ENCODE peak calls at places on chromosomes 11 and 22, in eight cellular contexts. One of them, this sample, is unnamed.

GRCh38 chr11:117915672-117916235 is 13.4 kb downstream of the TMPRSS13 start:
- DNase-seq in astrocyte of the hippocampus: no peak
- DNase-seq in GF-D8: no peak
- DNase-seq in Calu3: no peak
- DNase-seq in T follicular helper cell: no peak
- DNase-seq in substantia nigra: no peak
- DNase-seq in activated T-cell treated with anti-CD3 and anti-CD28 coated beads for 1 hour: no peak
- DNase-seq in AG08396: no peak
- DNase-seq in this sample: no peak

GRCh38 chr22:27124336-27125023 is 467.1 kb downstream of the MIAT start:
- DNase-seq in GF-D8: no peak
- DNase-seq in astrocyte of the hippocampus: no peak
- DNase-seq in T follicular helper cell: no peak
- DNase-seq in substantia nigra: no peak
- DNase-seq in AG08396: no peak
- DNase-seq in Calu3: no peak
- DNase-seq in activated T-cell treated with anti-CD3 and anti-CD28 coated beads for 1 hour: no peak
- DNase-seq in this sample: no peak

GRCh38 chr11:130161441-130161840 is 1.9 kb downstream of the ST14 start:
- DNase-seq in Calu3: no peak
- DNase-seq in T follicular helper cell: no peak
- DNase-seq in activated T-cell treated with anti-CD3 and anti-CD28 coated beads for 1 hour: no peak
- DNase-seq in AG08396: no peak
- DNase-seq in substantia nigra: no peak
- DNase-seq in astrocyte of the hippocampus: no peak
- DNase-seq in GF-D8: no peak
- DNase-seq in this sample: no peak

GRCh38 chr11:120532511-120533196 is 21.1 kb downstream of the GRIK4 start:
- DNase-seq in T follicular helper cell: no peak
- DNase-seq in activated T-cell treated with anti-CD3 and anti-CD28 coated beads for 1 hour: no peak
- DNase-seq in substantia nigra: no peak
- DNase-seq in astrocyte of the hippocampus: peak
- DNase-seq in AG08396: peak
- DNase-seq in Calu3: no peak
- DNase-seq in GF-D8: no peak
- DNase-seq in this sample: no peak

GRCh38 chr11:558503-558902 is 2.0 kb downstream of the LMNTD2 start:
- DNase-seq in T follicular helper cell: no peak
- DNase-seq in GF-D8: no peak
- DNase-seq in activated T-cell treated with anti-CD3 and anti-CD28 coated beads for 1 hour: no peak
- DNase-seq in AG08396: no peak
- DNase-seq in substantia nigra: no peak
- DNase-seq in astrocyte of the hippocampus: no peak
- DNase-seq in Calu3: no peak
- DNase-seq in this sample: no peak

GRCh38 chr11:11528986-11529385 is 92.8 kb downstream of the GALNT18 start:
- DNase-seq in Calu3: no peak
- DNase-seq in T follicular helper cell: no peak
- DNase-seq in GF-D8: no peak
- DNase-seq in astrocyte of the hippocampus: no peak
- DNase-seq in activated T-cell treated with anti-CD3 and anti-CD28 coated beads for 1 hour: no peak
- DNase-seq in substantia nigra: no peak
- DNase-seq in AG08396: no peak
- DNase-seq in this sample: no peak

GRCh38 chr11:67522844-67523555 is at the start of gene CABP2:
- DNase-seq in activated T-cell treated with anti-CD3 and anti-CD28 coated beads for 1 hour: no peak
- DNase-seq in AG08396: no peak
- DNase-seq in Calu3: no peak
- DNase-seq in T follicular helper cell: no peak
- DNase-seq in substantia nigra: no peak
- DNase-seq in GF-D8: no peak
- DNase-seq in astrocyte of the hippocampus: no peak
- DNase-seq in this sample: no peak

GRCh38 chr11:33863418-33864172 is 28.3 kb downstream of the LMO2 start:
- DNase-seq in AG08396: no peak
- DNase-seq in Calu3: no peak
- DNase-seq in activated T-cell treated with anti-CD3 and anti-CD28 coated beads for 1 hour: no peak
- DNase-seq in substantia nigra: no peak
- DNase-seq in GF-D8: no peak
- DNase-seq in astrocyte of the hippocampus: no peak
- DNase-seq in T follicular helper cell: no peak
- DNase-seq in this sample: no peak

GRCh38 chr11:74849525-74850391 is 99.1 kb downstream of the XRRA1 start:
- DNase-seq in AG08396: peak
- DNase-seq in GF-D8: no peak
- DNase-seq in Calu3: no peak
- DNase-seq in activated T-cell treated with anti-CD3 and anti-CD28 coated beads for 1 hour: no peak
- DNase-seq in substantia nigra: no peak
- DNase-seq in T follicular helper cell: no peak
- DNase-seq in astrocyte of the hippocampus: peak
- DNase-seq in this sample: no peak

GRCh38 chr11:30914143-30914762 is 328.1 kb upstream of the MPPED2 start:
- DNase-seq in Calu3: peak
- DNase-seq in astrocyte of the hippocampus: peak
- DNase-seq in substantia nigra: no peak
- DNase-seq in GF-D8: no peak
- DNase-seq in T follicular helper cell: no peak
- DNase-seq in AG08396: peak
- DNase-seq in activated T-cell treated with anti-CD3 and anti-CD28 coated beads for 1 hour: no peak
- DNase-seq in this sample: no peak

GRCh38 chr11:115226556-115226955 is 277.7 kb downstream of the CADM1 start:
- DNase-seq in GF-D8: no peak
- DNase-seq in T follicular helper cell: no peak
- DNase-seq in activated T-cell treated with anti-CD3 and anti-CD28 coated beads for 1 hour: no peak
- DNase-seq in Calu3: no peak
- DNase-seq in AG08396: peak
- DNase-seq in astrocyte of the hippocampus: peak
- DNase-seq in substantia nigra: no peak
- DNase-seq in this sample: no peak

GRCh38 chr11:57087966-57088365 is 93.8 kb upstream of the LRRC55 start:
- DNase-seq in T follicular helper cell: no peak
- DNase-seq in Calu3: no peak
- DNase-seq in activated T-cell treated with anti-CD3 and anti-CD28 coated beads for 1 hour: no peak
- DNase-seq in GF-D8: no peak
- DNase-seq in AG08396: no peak
- DNase-seq in substantia nigra: no peak
- DNase-seq in astrocyte of the hippocampus: no peak
- DNase-seq in this sample: no peak

GRCh38 chr11:64694821-64695365 is 28.1 kb downstream of the NRXN2 start:
- DNase-seq in AG08396: no peak
- DNase-seq in astrocyte of the hippocampus: peak
- DNase-seq in GF-D8: no peak
- DNase-seq in activated T-cell treated with anti-CD3 and anti-CD28 coated beads for 1 hour: no peak
- DNase-seq in T follicular helper cell: no peak
- DNase-seq in substantia nigra: no peak
- DNase-seq in Calu3: no peak
- DNase-seq in this sample: no peak

GRCh38 chr11:2533642-2534115 is 88.9 kb downstream of the KCNQ1 start:
- DNase-seq in activated T-cell treated with anti-CD3 and anti-CD28 coated beads for 1 hour: no peak
- DNase-seq in substantia nigra: no peak
- DNase-seq in astrocyte of the hippocampus: peak
- DNase-seq in AG08396: peak
- DNase-seq in T follicular helper cell: no peak
- DNase-seq in Calu3: peak
- DNase-seq in GF-D8: peak
- DNase-seq in this sample: peak

GRCh38 chr11:106761240-106761639 is 257.0 kb downstream of the GUCY1A2 start:
- DNase-seq in astrocyte of the hippocampus: no peak
- DNase-seq in AG08396: no peak
- DNase-seq in substantia nigra: no peak
- DNase-seq in T follicular helper cell: no peak
- DNase-seq in activated T-cell treated with anti-CD3 and anti-CD28 coated beads for 1 hour: no peak
- DNase-seq in Calu3: no peak
- DNase-seq in GF-D8: no peak
- DNase-seq in this sample: no peak

GRCh38 chr22:49450521-49450920 is 377.2 kb downstream of the BRD1 start:
- DNase-seq in Calu3: no peak
- DNase-seq in substantia nigra: no peak
- DNase-seq in T follicular helper cell: no peak
- DNase-seq in GF-D8: no peak
- DNase-seq in AG08396: no peak
- DNase-seq in activated T-cell treated with anti-CD3 and anti-CD28 coated beads for 1 hour: no peak
- DNase-seq in astrocyte of the hippocampus: no peak
- DNase-seq in this sample: no peak

GRCh38 chr22:24752091-24752623 is 22.4 kb downstream of the PIWIL3 start:
- DNase-seq in T follicular helper cell: no peak
- DNase-seq in substantia nigra: no peak
- DNase-seq in activated T-cell treated with anti-CD3 and anti-CD28 coated beads for 1 hour: no peak
- DNase-seq in Calu3: no peak
- DNase-seq in AG08396: no peak
- DNase-seq in astrocyte of the hippocampus: no peak
- DNase-seq in GF-D8: no peak
- DNase-seq in this sample: no peak

GRCh38 chr11:69292221-69292648 is 1.7 kb upstream of the MYEOV start:
- DNase-seq in substantia nigra: no peak
- DNase-seq in AG08396: peak
- DNase-seq in astrocyte of the hippocampus: peak
- DNase-seq in activated T-cell treated with anti-CD3 and anti-CD28 coated beads for 1 hour: peak
- DNase-seq in T follicular helper cell: peak
- DNase-seq in GF-D8: no peak
- DNase-seq in Calu3: peak
- DNase-seq in this sample: peak

GRCh38 chr22:36423461-36424404 is 36.0 kb upstream of the MYH9 start:
- DNase-seq in substantia nigra: no peak
- DNase-seq in Calu3: no peak
- DNase-seq in astrocyte of the hippocampus: peak
- DNase-seq in activated T-cell treated with anti-CD3 and anti-CD28 coated beads for 1 hour: no peak
- DNase-seq in T follicular helper cell: no peak
- DNase-seq in GF-D8: peak
- DNase-seq in AG08396: no peak
- DNase-seq in this sample: peak

GRCh38 chr11:363948-364761 is 5.1 kb upstream of the B4GALNT4 start:
- DNase-seq in GF-D8: no peak
- DNase-seq in T follicular helper cell: peak
- DNase-seq in substantia nigra: no peak
- DNase-seq in Calu3: peak
- DNase-seq in AG08396: peak
- DNase-seq in astrocyte of the hippocampus: peak
- DNase-seq in activated T-cell treated with anti-CD3 and anti-CD28 coated beads for 1 hour: peak
- DNase-seq in this sample: no peak

GRCh38 chr22:46044718-46045458 is 67.9 kb upstream of the WNT7B start:
- DNase-seq in activated T-cell treated with anti-CD3 and anti-CD28 coated beads for 1 hour: no peak
- DNase-seq in GF-D8: no peak
- DNase-seq in Calu3: peak
- DNase-seq in substantia nigra: no peak
- DNase-seq in astrocyte of the hippocampus: peak
- DNase-seq in T follicular helper cell: peak
- DNase-seq in AG08396: no peak
- DNase-seq in this sample: no peak

GRCh38 chr11:63499874-63500273 is 6.0 kb upstream of the LGALS12 start:
- DNase-seq in astrocyte of the hippocampus: no peak
- DNase-seq in activated T-cell treated with anti-CD3 and anti-CD28 coated beads for 1 hour: no peak
- DNase-seq in substantia nigra: no peak
- DNase-seq in Calu3: no peak
- DNase-seq in T follicular helper cell: no peak
- DNase-seq in AG08396: no peak
- DNase-seq in GF-D8: no peak
- DNase-seq in this sample: no peak

GRCh38 chr22:28955817-28956216 is 72.4 kb downstream of the ZNRF3 start:
- DNase-seq in substantia nigra: no peak
- DNase-seq in AG08396: no peak
- DNase-seq in T follicular helper cell: peak
- DNase-seq in astrocyte of the hippocampus: no peak
- DNase-seq in activated T-cell treated with anti-CD3 and anti-CD28 coated beads for 1 hour: peak
- DNase-seq in GF-D8: peak
- DNase-seq in Calu3: no peak
- DNase-seq in this sample: peak

GRCh38 chr11:11937957-11938356 is 70.5 kb downstream of the DKK3 start:
- DNase-seq in astrocyte of the hippocampus: no peak
- DNase-seq in Calu3: no peak
- DNase-seq in activated T-cell treated with anti-CD3 and anti-CD28 coated beads for 1 hour: no peak
- DNase-seq in AG08396: no peak
- DNase-seq in substantia nigra: no peak
- DNase-seq in T follicular helper cell: no peak
- DNase-seq in GF-D8: no peak
- DNase-seq in this sample: no peak

GRCh38 chr22:39349506-39349966 is 255 bp upstream of the SYNGR1 start:
- DNase-seq in GF-D8: no peak
- DNase-seq in activated T-cell treated with anti-CD3 and anti-CD28 coated beads for 1 hour: no peak
- DNase-seq in Calu3: peak
- DNase-seq in astrocyte of the hippocampus: peak
- DNase-seq in substantia nigra: peak
- DNase-seq in T follicular helper cell: no peak
- DNase-seq in AG08396: peak
- DNase-seq in this sample: peak

GRCh38 chr11:126917531-126918204 is 82.9 kb downstream of the KIRREL3 start:
- DNase-seq in astrocyte of the hippocampus: peak
- DNase-seq in Calu3: peak
- DNase-seq in GF-D8: no peak
- DNase-seq in activated T-cell treated with anti-CD3 and anti-CD28 coated beads for 1 hour: no peak
- DNase-seq in T follicular helper cell: no peak
- DNase-seq in substantia nigra: no peak
- DNase-seq in AG08396: peak
- DNase-seq in this sample: no peak

GRCh38 chr22:30205281-30206115 is 41.1 kb downstream of the LIF start:
- DNase-seq in GF-D8: peak
- DNase-seq in substantia nigra: no peak
- DNase-seq in T follicular helper cell: no peak
- DNase-seq in AG08396: peak
- DNase-seq in activated T-cell treated with anti-CD3 and anti-CD28 coated beads for 1 hour: no peak
- DNase-seq in astrocyte of the hippocampus: peak
- DNase-seq in Calu3: no peak
- DNase-seq in this sample: peak

GRCh38 chr22:31488988-31489617 is 539 bp downstream of the EIF4ENIF1 start:
- DNase-seq in T follicular helper cell: peak
- DNase-seq in substantia nigra: peak
- DNase-seq in GF-D8: no peak
- DNase-seq in AG08396: peak
- DNase-seq in activated T-cell treated with anti-CD3 and anti-CD28 coated beads for 1 hour: peak
- DNase-seq in astrocyte of the hippocampus: peak
- DNase-seq in Calu3: peak
- DNase-seq in this sample: peak

GRCh38 chr11:86978756-86979608 is 23.8 kb upstream of the FZD4 start:
- DNase-seq in GF-D8: no peak
- DNase-seq in AG08396: no peak
- DNase-seq in astrocyte of the hippocampus: peak
- DNase-seq in Calu3: no peak
- DNase-seq in activated T-cell treated with anti-CD3 and anti-CD28 coated beads for 1 hour: no peak
- DNase-seq in substantia nigra: no peak
- DNase-seq in T follicular helper cell: no peak
- DNase-seq in this sample: no peak

GRCh38 chr11:12150831-12151382 is 40.5 kb downstream of the MICAL2 start:
- DNase-seq in activated T-cell treated with anti-CD3 and anti-CD28 coated beads for 1 hour: no peak
- DNase-seq in astrocyte of the hippocampus: no peak
- DNase-seq in T follicular helper cell: no peak
- DNase-seq in AG08396: no peak
- DNase-seq in substantia nigra: no peak
- DNase-seq in GF-D8: no peak
- DNase-seq in Calu3: no peak
- DNase-seq in this sample: no peak

GRCh38 chr11:9787260-9787659 is 123.4 kb downstream of the SWAP70 start:
- DNase-seq in T follicular helper cell: no peak
- DNase-seq in astrocyte of the hippocampus: peak
- DNase-seq in Calu3: no peak
- DNase-seq in AG08396: no peak
- DNase-seq in substantia nigra: no peak
- DNase-seq in activated T-cell treated with anti-CD3 and anti-CD28 coated beads for 1 hour: no peak
- DNase-seq in GF-D8: no peak
- DNase-seq in this sample: no peak

GRCh38 chr11:114847599-114847998 is 169.3 kb downstream of the NXPE2 start:
- DNase-seq in Calu3: no peak
- DNase-seq in astrocyte of the hippocampus: no peak
- DNase-seq in AG08396: no peak
- DNase-seq in activated T-cell treated with anti-CD3 and anti-CD28 coated beads for 1 hour: no peak
- DNase-seq in substantia nigra: no peak
- DNase-seq in GF-D8: no peak
- DNase-seq in T follicular helper cell: no peak
- DNase-seq in this sample: no peak

GRCh38 chr11:77778549-77778948 is 42.0 kb downstream of the RSF1 start:
- DNase-seq in substantia nigra: no peak
- DNase-seq in astrocyte of the hippocampus: no peak
- DNase-seq in GF-D8: no peak
- DNase-seq in AG08396: no peak
- DNase-seq in Calu3: no peak
- DNase-seq in activated T-cell treated with anti-CD3 and anti-CD28 coated beads for 1 hour: no peak
- DNase-seq in T follicular helper cell: no peak
- DNase-seq in this sample: no peak

GRCh38 chr11:67053896-67054850 is 2.5 kb upstream of the RHOD start:
- DNase-seq in GF-D8: no peak
- DNase-seq in AG08396: peak
- DNase-seq in Calu3: peak
- DNase-seq in T follicular helper cell: peak
- DNase-seq in substantia nigra: no peak
- DNase-seq in astrocyte of the hippocampus: peak
- DNase-seq in activated T-cell treated with anti-CD3 and anti-CD28 coated beads for 1 hour: no peak
- DNase-seq in this sample: no peak